ENCODE peak calls at places on chromosomes 5 and 9, in eight cellular contexts. One of them, this sample, is unnamed.

GRCh38 chr9:123724211-123724831 is 205.6 kb downstream of the DENND1A start:
- DNase-seq in naive thymus-derived CD8-positive, alpha-beta T cell: no peak
- DNase-seq in GM12891: no peak
- DNase-seq in activated CD8-positive, alpha-beta memory T cell treated with anti-CD3 and anti-CD28 coated beads for 1 hour: no peak
- DNase-seq in Karpas-422: peak
- DNase-seq in NCI-H345: peak
- DNase-seq in astrocyte: no peak
- DNase-seq in RWPE1: no peak
- DNase-seq in this sample: no peak

GRCh38 chr5:177312649-177313181 is 1.0 kb upstream of the MXD3 start:
- DNase-seq in naive thymus-derived CD8-positive, alpha-beta T cell: no peak
- DNase-seq in GM12891: no peak
- DNase-seq in activated CD8-positive, alpha-beta memory T cell treated with anti-CD3 and anti-CD28 coated beads for 1 hour: no peak
- DNase-seq in Karpas-422: peak
- DNase-seq in NCI-H345: peak
- DNase-seq in astrocyte: no peak
- DNase-seq in RWPE1: no peak
- DNase-seq in this sample: no peak

GRCh38 chr5:51495672-51496071 is 112.4 kb downstream of the ISL1 start:
- DNase-seq in naive thymus-derived CD8-positive, alpha-beta T cell: no peak
- DNase-seq in GM12891: no peak
- DNase-seq in activated CD8-positive, alpha-beta memory T cell treated with anti-CD3 and anti-CD28 coated beads for 1 hour: no peak
- DNase-seq in Karpas-422: no peak
- DNase-seq in NCI-H345: no peak
- DNase-seq in astrocyte: peak
- DNase-seq in RWPE1: peak
- DNase-seq in this sample: no peak

GRCh38 chr9:92590386-92590785 is 54.6 kb upstream of the ECM2 start:
- DNase-seq in naive thymus-derived CD8-positive, alpha-beta T cell: no peak
- DNase-seq in GM12891: no peak
- DNase-seq in activated CD8-positive, alpha-beta memory T cell treated with anti-CD3 and anti-CD28 coated beads for 1 hour: no peak
- DNase-seq in Karpas-422: no peak
- DNase-seq in NCI-H345: no peak
- DNase-seq in astrocyte: peak
- DNase-seq in RWPE1: no peak
- DNase-seq in this sample: no peak

GRCh38 chr5:172859966-172860365 is 25.9 kb downstream of the ERGIC1 start:
- DNase-seq in naive thymus-derived CD8-positive, alpha-beta T cell: no peak
- DNase-seq in GM12891: no peak
- DNase-seq in activated CD8-positive, alpha-beta memory T cell treated with anti-CD3 and anti-CD28 coated beads for 1 hour: no peak
- DNase-seq in Karpas-422: no peak
- DNase-seq in NCI-H345: no peak
- DNase-seq in astrocyte: no peak
- DNase-seq in RWPE1: no peak
- DNase-seq in this sample: no peak

GRCh38 chr5:139650031-139650688 is 2.0 kb downstream of the CXXC5 start:
- DNase-seq in naive thymus-derived CD8-positive, alpha-beta T cell: no peak
- DNase-seq in GM12891: no peak
- DNase-seq in activated CD8-positive, alpha-beta memory T cell treated with anti-CD3 and anti-CD28 coated beads for 1 hour: no peak
- DNase-seq in Karpas-422: no peak
- DNase-seq in NCI-H345: no peak
- DNase-seq in astrocyte: no peak
- DNase-seq in RWPE1: no peak
- DNase-seq in this sample: peak

GRCh38 chr5:31347558-31347905 is 154.0 kb downstream of the CDH6 start:
- DNase-seq in naive thymus-derived CD8-positive, alpha-beta T cell: no peak
- DNase-seq in GM12891: no peak
- DNase-seq in activated CD8-positive, alpha-beta memory T cell treated with anti-CD3 and anti-CD28 coated beads for 1 hour: no peak
- DNase-seq in Karpas-422: no peak
- DNase-seq in NCI-H345: no peak
- DNase-seq in astrocyte: no peak
- DNase-seq in RWPE1: no peak
- DNase-seq in this sample: no peak

GRCh38 chr5:159582756-159583523 is 252.7 kb upstream of the IL12B start:
- DNase-seq in naive thymus-derived CD8-positive, alpha-beta T cell: no peak
- DNase-seq in GM12891: no peak
- DNase-seq in activated CD8-positive, alpha-beta memory T cell treated with anti-CD3 and anti-CD28 coated beads for 1 hour: no peak
- DNase-seq in Karpas-422: no peak
- DNase-seq in NCI-H345: no peak
- DNase-seq in astrocyte: peak
- DNase-seq in RWPE1: peak
- DNase-seq in this sample: no peak